ENCODE peak calls at places on chromosomes 3 and 15, in nine cellular contexts. N, H, W, C, G, Y, R, E and S are unnamed samples.

GRCh38 chr3:140420621-140421357 is 257.1 kb upstream of the TRIM42 start:
- DNase-seq in N (no peak), H (peak; percentile 10), W (no peak), C (no peak), G (peak; percentile 22), Y (no peak), R (no peak), E (peak; percentile 75), S (no peak)

GRCh38 chr3:190301591-190301990 is 20.7 kb downstream of the CLDN1 start:
- DNase-seq in N (peak; percentile 86), H (no peak), W (no peak), C (no peak), G (no peak), Y (no peak), R (no peak), E (no peak), S (no peak)

GRCh38 chr3:43869491-43869890 is 178.8 kb downstream of the ABHD5 start:
- DNase-seq in N (no peak), H (no peak), W (no peak), C (no peak), G (no peak), Y (no peak), R (no peak), E (no peak), S (no peak)

GRCh38 chr15:57752426-57752825 is 45.9 kb downstream of the POLR2M start:
- DNase-seq in N (no peak), H (no peak), W (peak; percentile 71), C (no peak), G (no peak), Y (peak; percentile 42), R (no peak), E (peak; percentile 59), S (no peak)

GRCh38 chr15:65796610-65797012 is 4.5 kb upstream of the DENND4A start:
- DNase-seq in N (peak; percentile 98), H (peak; percentile 61), W (no peak), C (no peak), G (peak; percentile 65), Y (no peak), R (peak; percentile 81), E (peak; percentile 70), S (no peak)

GRCh38 chr3:59248976-59249375 is 199.2 kb upstream of the CFAP20DC start:
- DNase-seq in N (no peak), H (no peak), W (no peak), C (no peak), G (no peak), Y (no peak), R (no peak), E (no peak), S (no peak)

GRCh38 chr3:119298565-119298941 is 4.4 kb downstream of the ARHGAP31 start:
- DNase-seq in N (no peak), H (no peak), W (no peak), C (no peak), G (no peak), Y (no peak), R (no peak), E (no peak), S (no peak)

GRCh38 chr3:64399205-64399800 is 174.0 kb upstream of the PRICKLE2 start:
- DNase-seq in N (peak; percentile 69), H (peak; percentile 73), W (peak; percentile 48), C (peak; percentile 49), G (peak; percentile 53), Y (peak; percentile 20), R (peak; percentile 52), E (peak; percentile 76), S (peak; percentile 63)

GRCh38 chr15:101499863-101500713 is 10.6 kb upstream of the PCSK6 start:
- DNase-seq in N (no peak), H (no peak), W (no peak), C (no peak), G (no peak), Y (no peak), R (no peak), E (no peak), S (no peak)

GRCh38 chr3:119927190-119927589 is 145.3 kb downstream of the NR1I2 start:
- DNase-seq in N (no peak), H (no peak), W (no peak), C (no peak), G (no peak), Y (no peak), R (no peak), E (no peak), S (no peak)

GRCh38 chr15:87089551-87089950 is 1009.9 kb downstream of the AGBL1 start:
- DNase-seq in N (peak; percentile 7), H (no peak), W (no peak), C (no peak), G (no peak), Y (no peak), R (no peak), E (no peak), S (no peak)

GRCh38 chr3:41961061-41961749 is 698 bp downstream of the ULK4 start:
- DNase-seq in N (peak; percentile 47), H (peak; percentile 74), W (peak; percentile 70), C (peak; percentile 77), G (peak; percentile 62), Y (peak; percentile 55), R (peak; percentile 23), E (peak; percentile 74), S (peak; percentile 54)

GRCh38 chr15:25176991-25177954 is 222.5 kb downstream of the SNRPN start:
- DNase-seq in N (no peak), H (no peak), W (no peak), C (no peak), G (no peak), Y (peak; percentile 5), R (no peak), E (no peak), S (peak; percentile 3)

GRCh38 chr15:58441376-58442070 is 9.7 kb downstream of the LIPC start:
- DNase-seq in N (peak; percentile 85), H (peak; percentile 63), W (no peak), C (no peak), G (peak; percentile 81), Y (no peak), R (peak; percentile 74), E (peak; percentile 70), S (no peak)

GRCh38 chr3:57252404-57252803 is 24.9 kb downstream of the APPL1 start:
- DNase-seq in N (no peak), H (no peak), W (no peak), C (no peak), G (no peak), Y (no peak), R (no peak), E (no peak), S (no peak)

GRCh38 chr3:24457719-24458118 is 36.9 kb downstream of the THRB start:
- DNase-seq in N (peak; percentile 53), H (no peak), W (no peak), C (no peak), G (no peak), Y (no peak), R (peak; percentile 3), E (no peak), S (no peak)

GRCh38 chr15:40928351-40928974 is 677 bp upstream of the DLL4 start:
- DNase-seq in N (no peak), H (no peak), W (peak; percentile 85), C (no peak), G (no peak), Y (peak; percentile 83), R (no peak), E (no peak), S (peak; percentile 58)

GRCh38 chr15:25735550-25736384 is 127.4 kb downstream of the ATP10A start:
- DNase-seq in N (no peak), H (no peak), W (no peak), C (no peak), G (no peak), Y (no peak), R (no peak), E (no peak), S (no peak)

GRCh38 chr15:63476229-63476632 is 28.2 kb upstream of the USP3 start:
- DNase-seq in N (peak; percentile 98), H (peak; percentile 97), W (no peak), C (no peak), G (peak; percentile 96), Y (no peak), R (peak; percentile 88), E (peak; percentile 89), S (no peak)

GRCh38 chr3:82587174-82587573 is 825.7 kb upstream of the GBE1 start:
- DNase-seq in N (no peak), H (no peak), W (no peak), C (no peak), G (no peak), Y (no peak), R (no peak), E (no peak), S (no peak)

GRCh38 chr3:161101609-161102008 is 3.5 kb downstream of the B3GALNT1 start:
- DNase-seq in N (no peak), H (no peak), W (no peak), C (no peak), G (no peak), Y (no peak), R (no peak), E (no peak), S (no peak)

GRCh38 chr3:161100994-161101393 is 4.2 kb downstream of the B3GALNT1 start:
- DNase-seq in N (no peak), H (no peak), W (no peak), C (no peak), G (no peak), Y (no peak), R (peak; percentile 38), E (no peak), S (no peak)

GRCh38 chr3:161096771-161097367 is 8.3 kb downstream of the B3GALNT1 start:
- DNase-seq in N (peak; percentile 24), H (no peak), W (peak; percentile 61), C (peak; percentile 62), G (no peak), Y (peak; percentile 36), R (peak; percentile 7), E (peak; percentile 6), S (peak; percentile 13)
- TF ChIP-seq CTCF in N (peak; percentile 49), H (peak; percentile 44), W (peak; percentile 67), C (peak; percentile 84), G (no peak), Y (peak; percentile 22), R (peak; percentile 18), E (peak; percentile 32), S (peak; percentile 20)

GRCh38 chr3:113304856-113305540 is 93.6 kb downstream of the BOC start:
- DNase-seq in N (no peak), H (no peak), W (peak; percentile 51), C (no peak), G (no peak), Y (peak; percentile 38), R (no peak), E (no peak), S (no peak)
- TF ChIP-seq CTCF in N (no peak), H (no peak), W (peak; percentile 57), C (no peak), G (no peak), Y (no peak), R (no peak), E (no peak), S (no peak)

DNA sequence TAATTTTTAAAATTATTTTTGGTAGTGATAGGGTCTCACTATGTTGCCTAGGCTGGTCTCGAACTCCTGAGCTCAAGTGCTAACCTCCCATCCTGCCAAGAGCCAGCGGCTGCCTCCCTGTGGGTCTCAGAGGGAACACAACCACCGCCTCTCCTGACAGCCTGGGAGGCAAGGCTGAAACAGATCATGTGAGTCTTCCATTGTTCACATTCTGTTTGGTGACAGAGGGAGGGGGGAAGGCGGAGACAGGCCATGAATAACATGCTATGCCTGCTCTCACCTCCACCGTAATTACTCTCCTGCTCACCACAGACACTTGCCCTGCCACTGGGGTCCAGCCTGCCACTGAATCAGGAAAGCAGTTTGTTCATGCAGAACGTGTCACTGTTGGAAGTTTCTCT is 78.3 kb upstream of the RASGRF1 start:
- DNase-seq in N (peak; percentile 74), H (no peak), W (peak; percentile 84), C (no peak), G (no peak), Y (peak; percentile 57), R (no peak), E (peak; percentile 52), S (peak; percentile 15)
- TF ChIP-seq CTCF in N (peak; percentile 34), H (no peak), W (peak; percentile 52), C (no peak), G (no peak), Y (no peak), R (no peak), E (no peak), S (no peak)

GRCh38 chr15:44195151-44195740 is at the start of gene FRMD5:
- DNase-seq in N (peak; percentile 92), H (peak; percentile 91), W (peak; percentile 98), C (peak; percentile 87), G (peak; percentile 94), Y (peak; percentile 96), R (peak; percentile 99), E (peak; percentile 96), S (peak; percentile 92)
- TF ChIP-seq CTCF in N (peak; percentile 58), H (peak; percentile 43), W (peak; percentile 53), C (peak; percentile 41), G (peak; percentile 42), Y (no peak), R (no peak), E (peak; percentile 57), S (no peak)